ENCODE peak calls at places on chromosome X, in eight cellular contexts. E is neural progenitor cell, J is ascending aorta, L is body of pancreas, I is GM23338, Q is endothelial cell of umbilical vein, W is PC-3, M is breast epithelium. G is an unnamed sample.

GRCh38 chrX:40081679-40082068 is 16.1 kb downstream of the BCOR start:
- DNase-seq in Q (no peak), M (no peak), L (peak; percentile 39), E (no peak), J (no peak), I (no peak), W (no peak), G (no peak)

GRCh38 chrX:2677764-2678163 is 13.3 kb upstream of the CD99 start:
- DNase-seq in W (peak; percentile 89), E (no peak), L (peak; percentile 94), I (no peak), M (peak; percentile 65), Q (peak; percentile 79), J (peak; percentile 51), G (peak; percentile 92)

GRCh38 chrX:48683411-48683982 is at the start of gene WAS:
- DNase-seq in M (no peak), I (no peak), W (no peak), E (no peak), Q (no peak), J (no peak), L (no peak), G (no peak)

GRCh38 chrX:10726647-10727046 is 106.3 kb upstream of the MID1 start:
- DNase-seq in M (no peak), J (no peak), E (no peak), L (no peak), I (no peak), W (peak; percentile 43), Q (no peak), G (no peak)

GRCh38 chrX:108268434-108269080 is 169.7 kb downstream of the COL4A6 start:
- DNase-seq in Q (peak; percentile 12), L (peak; percentile 28), M (no peak), W (peak; percentile 58), J (no peak), I (no peak), E (no peak), G (peak; percentile 20)

GRCh38 chrX:2764766-2765666 is 13.2 kb downstream of the XG start:
- DNase-seq in L (no peak), M (no peak), J (no peak), W (no peak), Q (no peak), E (no peak), I (no peak), G (no peak)

GRCh38 chrX:129773649-129774458 is 5.9 kb upstream of the SASH3 start:
- DNase-seq in Q (no peak), J (no peak), E (peak; percentile 5), L (no peak), I (no peak), W (no peak), M (no peak), G (no peak)

GRCh38 chrX:70033348-70033747 is 16.4 kb downstream of the AWAT2 start:
- DNase-seq in I (peak; percentile 76), L (no peak), W (peak; percentile 59), E (peak; percentile 57), M (no peak), Q (peak; percentile 61), J (no peak), G (no peak)

GRCh38 chrX:78712381-78712780 is 35.1 kb upstream of the LPAR4 start:
- DNase-seq in M (no peak), L (no peak), W (no peak), E (no peak), Q (no peak), I (no peak), J (no peak), G (no peak)

GRCh38 chrX:21806691-21807090 is 32.7 kb upstream of the MBTPS2 start:
- DNase-seq in L (no peak), Q (no peak), J (no peak), E (no peak), M (no peak), W (peak; percentile 44), I (no peak), G (no peak)

GRCh38 chrX:42023122-42023521 is 99.8 kb upstream of the CASK start:
- DNase-seq in L (no peak), M (no peak), J (no peak), Q (no peak), I (no peak), W (no peak), E (no peak), G (no peak)

GRCh38 chrX:68903111-68903510 is 74.3 kb downstream of the EFNB1 start:
- DNase-seq in Q (no peak), E (peak; percentile 53), M (no peak), W (no peak), J (no peak), L (no peak), I (no peak), G (no peak)

GRCh38 chrX:82627568-82627967 is 880.5 kb upstream of the POU3F4 start:
- DNase-seq in L (no peak), J (no peak), E (no peak), I (no peak), M (no peak), W (no peak), Q (no peak), G (no peak)

GRCh38 chrX:118603981-118604380 is 108.4 kb downstream of the DOCK11 start:
- DNase-seq in Q (peak; percentile 50), E (peak; percentile 64), W (peak; percentile 73), M (no peak), J (no peak), L (peak; percentile 57), I (peak; percentile 69), G (peak; percentile 3)

GRCh38 chrX:14554132-14554715 is 24.9 kb downstream of the GLRA2 start:
- DNase-seq in M (no peak), L (no peak), I (no peak), Q (no peak), W (no peak), E (no peak), J (no peak), G (no peak)

GRCh38 chrX:17859609-17860178 is 1.4 kb downstream of the RAI2 start:
- DNase-seq in E (peak; percentile 16), Q (no peak), M (peak; percentile 54), W (no peak), I (peak; percentile 11), L (peak; percentile 58), J (no peak), G (no peak)

GRCh38 chrX:71928856-71929255 is 18.2 kb downstream of the NHSL2 start:
- DNase-seq in E (no peak), L (no peak), Q (no peak), J (no peak), W (no peak), I (no peak), M (no peak), G (no peak)

GRCh38 chrX:44012484-44013096 is 39.4 kb upstream of the NDP start:
- DNase-seq in L (peak; percentile 20), Q (peak; percentile 69), E (no peak), J (peak; percentile 9), I (no peak), M (no peak), W (peak; percentile 95), G (peak; percentile 18)

GRCh38 chrX:69153060-69153730 is 12.1 kb downstream of the PJA1 start:
- DNase-seq in E (peak; percentile 87), W (no peak), J (no peak), Q (no peak), L (peak; percentile 23), M (no peak), I (peak; percentile 82), G (no peak)

GRCh38 chrX:129772796-129773431 is 6.8 kb upstream of the SASH3 start:
- DNase-seq in L (no peak), E (no peak), J (peak; percentile 60), Q (no peak), W (no peak), M (no peak), I (peak; percentile 32), G (peak; percentile 26)

GRCh38 chrX:8841911-8842310 is 40.7 kb upstream of the FAM9A start:
- DNase-seq in L (no peak), W (no peak), Q (no peak), E (no peak), J (no peak), I (no peak), M (no peak), G (no peak)

GRCh38 chrX:136794080-136794479 is 13.3 kb upstream of the ARHGEF6 start:
- DNase-seq in Q (no peak), J (no peak), E (no peak), L (no peak), W (no peak), M (no peak), I (no peak), G (no peak)

GRCh38 chrX:72100051-72100755 is 31.5 kb downstream of the RTL5 start:
- DNase-seq in I (no peak), J (no peak), L (no peak), M (no peak), W (peak; percentile 6), Q (no peak), E (no peak), G (no peak)

GRCh38 chrX:15127010-15127409 is 142.9 kb downstream of the ASB9 start:
- DNase-seq in Q (no peak), J (no peak), M (no peak), W (peak; percentile 40), I (no peak), E (no peak), L (no peak), G (no peak)

GRCh38 chrX:30892591-30892990 is 3.5 kb upstream of the TAB3 start:
- DNase-seq in M (no peak), I (peak; percentile 4), J (no peak), Q (no peak), L (peak; percentile 13), E (no peak), W (peak; percentile 82), G (no peak)

GRCh38 chrX:152530967-152531366 is 79.9 kb upstream of the GABRA3 start:
- DNase-seq in L (no peak), J (no peak), M (no peak), Q (no peak), E (no peak), I (no peak), W (no peak), G (no peak)
- TF ChIP-seq CTCF in L (no peak), J (no peak), M (no peak), Q (no peak), E (no peak), I (no peak), W (no peak), G (no peak)

DNA sequence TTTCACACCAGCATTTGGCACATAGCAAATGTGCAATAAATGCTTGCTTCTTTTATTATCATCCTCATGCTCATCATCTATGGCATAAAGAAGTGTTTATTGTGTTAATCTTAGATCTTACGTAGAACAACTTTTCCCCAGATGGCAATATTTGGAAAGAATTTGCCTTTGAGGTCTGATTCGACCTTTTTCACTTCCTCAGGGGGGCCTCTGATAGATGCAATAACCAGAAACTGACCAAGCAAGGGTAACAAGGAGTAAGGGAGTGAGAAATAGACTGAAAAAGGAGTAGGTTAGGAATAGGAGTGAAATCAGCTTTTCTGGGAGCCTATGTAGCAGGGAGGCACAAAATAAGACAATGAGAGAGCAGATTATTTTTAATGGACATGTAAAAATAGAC is 70.2 kb downstream of the RRAGB start:
- DNase-seq in M (no peak), J (no peak), Q (no peak), I (no peak), E (no peak), W (no peak), L (no peak), G (no peak)
- H3K4me1 ChIP-seq in M (no peaks in the 10 kb centered on the region), J (no peaks in the 10 kb centered on the region), Q (no peaks in the 10 kb centered on the region), I (no peaks in the 10 kb centered on the region), E (no peaks in the 10 kb centered on the region), W (no peaks in the 10 kb centered on the region), L (no peaks in the 10 kb centered on the region), G (no peaks in the 10 kb centered on the region)

GRCh38 chrX:28379142-28379541 is 208.1 kb upstream of the IL1RAPL1 start:
- DNase-seq in M (no peak), W (no peak), L (no peak), E (no peak), J (no peak), I (no peak), Q (no peak), G (no peak)
- H3K36me3 ChIP-seq in M (no peaks in the 10 kb centered on the region), W (no peaks in the 10 kb centered on the region), L (no peaks in the 10 kb centered on the region), E (no peaks in the 10 kb centered on the region), J (no peaks in the 10 kb centered on the region), I (no peaks in the 10 kb centered on the region), Q (no peaks in the 10 kb centered on the region), G (no peaks in the 10 kb centered on the region)

GRCh38 chrX:111719426-111720210 is 38.6 kb downstream of the ALG13 start:
- DNase-seq in M (no peak), J (no peak), Q (peak; percentile 1), I (peak; percentile 2), L (no peak), E (no peak), W (peak; percentile 12), G (no peak)
- TF ChIP-seq CTCF in M (no peak), J (peak; percentile 12), Q (no peak), I (peak; percentile 28), L (peak; percentile 18), E (peak; percentile 58), W (peak; percentile 51), G (no peak)

G was measured in gastrocnemius medialis.